ENCODE peak calls at places on chromosomes 4 and X, in five cellular contexts. C is ascending aorta, S is amniotic stem cell, J is endothelial cell of umbilical vein, T is lower leg skin. G is an unnamed sample.

GRCh38 chrX:4358577-4358976 is 645.1 kb upstream of the PRKX start:
- DNase-seq in C (no peak), S (no peak), J (no peak), T (no peak), G (no peak)

GRCh38 chr4:103075894-103076776 is at the start of gene SLC9B2:
- DNase-seq in C (peak; percentile 78), S (peak; percentile 25), J (peak; percentile 74), T (peak; percentile 92), G (peak; percentile 28)

GRCh38 chr4:172830295-172830764 is 338.3 kb upstream of the GALNT7 start:
- DNase-seq in C (no peak), S (no peak), J (peak; percentile 14), T (no peak), G (no peak)

GRCh38 chr4:19944251-19944650 is 307.5 kb upstream of the SLIT2 start:
- DNase-seq in C (no peak), S (no peak), J (no peak), T (no peak), G (no peak)

GRCh38 chr4:74772106-74772505 is 22.2 kb downstream of the BTC start:
- DNase-seq in C (no peak), S (no peak), J (no peak), T (no peak), G (no peak)

GRCh38 chr4:153232768-153233167 is 28.5 kb downstream of the TRIM2 start:
- DNase-seq in C (no peak), S (no peak), J (no peak), T (peak; percentile 82), G (no peak)

GRCh38 chr4:140937866-140938265 is 181.7 kb upstream of the TBC1D9 start:
- DNase-seq in C (no peak), S (no peak), J (no peak), T (no peak), G (peak; percentile 30)

GRCh38 chr4:108345862-108346530 is 177.3 kb upstream of the LEF1 start:
- DNase-seq in C (no peak), S (no peak), J (no peak), T (no peak), G (no peak)

GRCh38 chr4:185219551-185220344 is 10.3 kb downstream of the SNX25 start:
- DNase-seq in C (peak; percentile 64), S (no peak), J (peak; percentile 45), T (no peak), G (no peak)

GRCh38 chr4:62952366-62952765 is 1456.9 kb downstream of the TECRL start:
- DNase-seq in C (no peak), S (no peak), J (no peak), T (no peak), G (no peak)

GRCh38 chr4:138775890-138776289 is 239.7 kb upstream of the NOCT start:
- DNase-seq in C (no peak), S (no peak), J (no peak), T (no peak), G (no peak)

GRCh38 chr4:186820371-186820990 is 96.8 kb upstream of the FAT1 start:
- DNase-seq in C (no peak), S (no peak), J (peak; percentile 68), T (no peak), G (no peak)

GRCh38 chrX:152817082-152817744 is 13.3 kb downstream of the CETN2 start:
- DNase-seq in C (no peak), S (no peak), J (peak; percentile 44), T (no peak), G (no peak)

GRCh38 chr4:186932196-186932595 is 208.5 kb upstream of the FAT1 start:
- DNase-seq in C (no peak), S (no peak), J (no peak), T (no peak), G (no peak)

GRCh38 chr4:73762409-73762808 is 22.0 kb downstream of the CXCL8 start:
- DNase-seq in C (no peak), S (no peak), J (no peak), T (no peak), G (no peak)

GRCh38 chr4:175282407-175282806 is 364.2 kb downstream of the ADAM29 start:
- DNase-seq in C (no peak), S (no peak), J (no peak), T (no peak), G (no peak)

GRCh38 chr4:40180356-40180755 is 16.5 kb upstream of the RHOH start:
- DNase-seq in C (no peak), S (no peak), J (peak; percentile 85), T (no peak), G (peak; percentile 21)

GRCh38 chrX:3184176-3184930 is 143.1 kb downstream of the ARSF start:
- DNase-seq in C (no peak), S (peak; percentile 10), J (no peak), T (no peak), G (no peak)

GRCh38 chrX:130109429-130110378 is 593 bp downstream of the ELF4 start:
- DNase-seq in C (no peak), S (no peak), J (no peak), T (no peak), G (no peak)

GRCh38 chrX:153029875-153030274 is 26.4 kb upstream of the PNMA3 start:
- DNase-seq in C (no peak), S (no peak), J (no peak), T (no peak), G (no peak)

GRCh38 chr4:126850286-126850685 is 782.5 kb upstream of the INTU start:
- DNase-seq in C (no peak), S (peak; percentile 85), J (peak; percentile 71), T (no peak), G (peak; percentile 15)

GRCh38 chr4:54838301-54838700 is 180.5 kb downstream of the KIT start:
- DNase-seq in C (no peak), S (no peak), J (no peak), T (no peak), G (no peak)

GRCh38 chr4:182306792-182307507 is 63.7 kb downstream of the TENM3 start:
- DNase-seq in C (no peak), S (peak; percentile 17), J (no peak), T (no peak), G (no peak)

GRCh38 chr4:16598241-16599224 is 299.9 kb downstream of the LDB2 start:
- DNase-seq in C (no peak), S (no peak), J (peak; percentile 46), T (no peak), G (no peak)

GRCh38 chr4:182897601-182898478 is 19.3 kb downstream of the DCTD start:
- DNase-seq in C (no peak), S (no peak), J (no peak), T (peak; percentile 61), G (no peak)

GRCh38 chr4:156615066-156615514 is 356.5 kb downstream of the PDGFC start:
- DNase-seq in C (no peak), S (peak; percentile 35), J (no peak), T (no peak), G (no peak)

GRCh38 chr4:24274401-24275035 is 309.8 kb downstream of the DHX15 start:
- DNase-seq in C (no peak), S (no peak), J (no peak), T (no peak), G (no peak)

GRCh38 chrX:153412746-153413720 is 1.8 kb downstream of the ZFP92 start:
- DNase-seq in C (no peak), S (no peak), J (no peak), T (no peak), G (no peak)

GRCh38 chr4:74335341-74336019 is 27.2 kb downstream of the EPGN start:
- DNase-seq in C (no peak), S (no peak), J (no peak), T (no peak), G (no peak)

GRCh38 chrX:155056471-155056870 is 14.5 kb downstream of the CMC4 start:
- DNase-seq in C (no peak), S (no peak), J (no peak), T (no peak), G (no peak)

GRCh38 chr4:126137782-126138170 is 823.0 kb downstream of the FAT4 start:
- DNase-seq in C (no peak), S (no peak), J (no peak), T (no peak), G (no peak)

GRCh38 chrX:115571712-115572111 is 10.7 kb downstream of the PLS3 start:
- DNase-seq in C (no peak), S (no peak), J (peak; percentile 46), T (no peak), G (no peak)

GRCh38 chrX:15820106-15821073 is 30.1 kb downstream of the ZRSR2 start:
- DNase-seq in C (no peak), S (no peak), J (no peak), T (no peak), G (no peak)

G was measured in H54.